ENCODE peak calls at places on chromosome 5, in five cellular contexts. One of them, this sample, is unnamed.
A peak's percentile ranks its signal among the peaks of the same experiment; 100 is the strongest.

GRCh38 chr5:59746261-59746765 is 147.2 kb downstream of the PDE4D start:
- DNase-seq in fibroblast of villous mesenchyme: peak; percentile 75
- DNase-seq in osteocyte: no peak
- DNase-seq in AG09309: peak; percentile 43
- DNase-seq in kidney epithelial cell: no peak
- DNase-seq in this sample: no peak

GRCh38 chr5:57825026-57825683 is 342.5 kb upstream of the ACTBL2 start:
- DNase-seq in fibroblast of villous mesenchyme: no peak
- DNase-seq in osteocyte: no peak
- DNase-seq in AG09309: peak; percentile 78
- DNase-seq in kidney epithelial cell: peak; percentile 98
- DNase-seq in this sample: peak; percentile 21

GRCh38 chr5:95080026-95080425 is 204.9 kb downstream of the MCTP1 start:
- DNase-seq in fibroblast of villous mesenchyme: peak; percentile 43
- DNase-seq in osteocyte: no peak
- DNase-seq in AG09309: no peak
- DNase-seq in kidney epithelial cell: no peak
- DNase-seq in this sample: no peak

GRCh38 chr5:171226864-171227263 is 82.2 kb upstream of the TLX3 start:
- DNase-seq in fibroblast of villous mesenchyme: no peak
- DNase-seq in osteocyte: no peak
- DNase-seq in AG09309: no peak
- DNase-seq in kidney epithelial cell: no peak
- DNase-seq in this sample: no peak

GRCh38 chr5:131947445-131947844 is 2.0 kb upstream of the MEIKIN start:
- DNase-seq in fibroblast of villous mesenchyme: no peak
- DNase-seq in osteocyte: no peak
- DNase-seq in AG09309: no peak
- DNase-seq in kidney epithelial cell: no peak
- DNase-seq in this sample: no peak

GRCh38 chr5:81202652-81203051 is 30.5 kb upstream of the CKMT2 start:
- DNase-seq in fibroblast of villous mesenchyme: no peak
- DNase-seq in osteocyte: no peak
- DNase-seq in AG09309: no peak
- DNase-seq in kidney epithelial cell: no peak
- DNase-seq in this sample: no peak

GRCh38 chr5:131147258-131147657 is 17.8 kb downstream of the HINT1 start:
- DNase-seq in fibroblast of villous mesenchyme: no peak
- DNase-seq in osteocyte: no peak
- DNase-seq in AG09309: no peak
- DNase-seq in kidney epithelial cell: no peak
- DNase-seq in this sample: no peak

GRCh38 chr5:149597618-149598017 is 16.3 kb downstream of the ARHGEF37 start:
- DNase-seq in fibroblast of villous mesenchyme: no peak
- DNase-seq in osteocyte: no peak
- DNase-seq in AG09309: no peak
- DNase-seq in kidney epithelial cell: no peak
- DNase-seq in this sample: no peak

DNA sequence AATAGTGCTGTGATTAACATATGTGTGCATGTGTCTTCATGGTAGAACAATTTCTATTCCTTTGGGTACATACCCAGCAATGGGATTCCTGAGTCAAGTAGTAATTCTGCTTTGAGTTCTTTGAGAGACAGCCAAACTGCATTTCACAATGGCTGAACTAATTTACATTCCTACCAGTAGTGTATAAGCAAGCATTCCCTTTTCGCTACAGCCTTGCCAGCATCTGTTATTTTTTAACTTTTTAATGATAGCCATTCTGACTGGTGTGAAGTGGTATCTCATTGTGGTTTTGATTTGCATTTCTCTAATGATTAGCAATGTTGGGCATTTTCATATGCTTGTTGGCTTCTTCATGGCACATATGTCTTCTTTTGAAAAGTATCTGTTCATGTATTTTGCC is 308.5 kb downstream of the ARRDC3 start:
- DNase-seq in fibroblast of villous mesenchyme: peak; percentile 74
- DNase-seq in osteocyte: no peak
- DNase-seq in AG09309: peak; percentile 82
- DNase-seq in kidney epithelial cell: peak; percentile 92
- DNase-seq in this sample: no peak
- TF ChIP-seq CTCF in fibroblast of villous mesenchyme: peak; percentile 26
- TF ChIP-seq CTCF in osteocyte: peak; percentile 17
- TF ChIP-seq CTCF in AG09309: peak; percentile 45
- TF ChIP-seq CTCF in kidney epithelial cell: no peak
- TF ChIP-seq CTCF in this sample: no peak

DNA sequence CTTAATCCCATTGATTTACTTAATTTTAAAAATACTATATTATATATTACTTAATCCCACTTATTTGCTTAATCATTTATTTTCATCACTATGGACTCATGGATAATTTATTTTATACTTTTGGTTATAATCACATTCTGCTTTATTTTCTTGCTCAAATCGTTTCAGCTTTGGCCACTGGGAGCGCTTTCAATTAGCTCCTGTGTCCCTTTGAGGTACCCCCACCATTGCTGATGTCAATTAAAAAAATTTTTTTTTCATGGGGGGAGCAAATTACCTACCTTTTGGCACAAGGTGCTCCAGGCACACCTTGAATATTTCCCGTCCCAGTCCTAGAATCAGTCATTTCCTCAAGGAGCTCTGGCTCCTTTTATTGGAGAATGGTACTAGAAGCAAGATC is 1.4 kb upstream of the TRIO start:
- DNase-seq in fibroblast of villous mesenchyme: no peak
- DNase-seq in osteocyte: no peak
- DNase-seq in AG09309: no peak
- DNase-seq in kidney epithelial cell: no peak
- DNase-seq in this sample: no peak
- TF ChIP-seq CTCF in fibroblast of villous mesenchyme: peak; percentile 9
- TF ChIP-seq CTCF in osteocyte: no peak
- TF ChIP-seq CTCF in AG09309: no peak
- TF ChIP-seq CTCF in kidney epithelial cell: no peak
- TF ChIP-seq CTCF in this sample: no peak

DNA sequence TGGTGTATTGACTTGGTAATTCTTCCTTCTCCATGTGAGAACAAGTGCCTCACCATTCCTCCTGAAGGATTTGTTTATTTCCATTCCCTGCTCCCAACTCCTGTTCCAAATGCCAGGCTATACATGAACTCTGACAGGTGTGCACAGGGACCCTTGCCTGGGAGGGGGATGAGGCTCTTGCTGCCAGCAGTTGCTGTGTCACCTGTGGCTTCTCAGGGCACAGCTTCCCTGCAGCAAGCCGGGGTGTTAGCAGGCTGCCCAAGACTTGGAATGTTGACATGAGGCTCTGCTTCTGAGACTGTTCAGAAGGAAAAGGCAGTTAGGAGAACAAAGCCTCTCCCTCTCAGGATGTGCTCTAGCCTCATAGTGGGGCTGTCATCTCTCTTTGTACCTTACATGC is 131.3 kb downstream of the DOCK2 start:
- DNase-seq in fibroblast of villous mesenchyme: no peak
- DNase-seq in osteocyte: no peak
- DNase-seq in AG09309: no peak
- DNase-seq in kidney epithelial cell: no peak
- DNase-seq in this sample: no peak
- TF ChIP-seq CTCF in fibroblast of villous mesenchyme: no peak
- TF ChIP-seq CTCF in osteocyte: no peak
- TF ChIP-seq CTCF in AG09309: no peak
- TF ChIP-seq CTCF in kidney epithelial cell: no peak
- TF ChIP-seq CTCF in this sample: no peak

GRCh38 chr5:140165921-140166270 is 9.1 kb upstream of the CYSTM1 start:
- DNase-seq in fibroblast of villous mesenchyme: no peak
- DNase-seq in osteocyte: no peak
- DNase-seq in AG09309: no peak
- DNase-seq in kidney epithelial cell: no peak
- DNase-seq in this sample: no peak

GRCh38 chr5:140168371-140168770 is 6.6 kb upstream of the CYSTM1 start:
- DNase-seq in fibroblast of villous mesenchyme: no peak
- DNase-seq in osteocyte: no peak
- DNase-seq in AG09309: no peak
- DNase-seq in kidney epithelial cell: no peak
- DNase-seq in this sample: no peak

GRCh38 chr5:140166911-140167310 is 8.1 kb upstream of the CYSTM1 start:
- DNase-seq in fibroblast of villous mesenchyme: no peak
- DNase-seq in osteocyte: no peak
- DNase-seq in AG09309: no peak
- DNase-seq in kidney epithelial cell: no peak
- DNase-seq in this sample: no peak

GRCh38 chr5:140172473-140172872 is 2.5 kb upstream of the CYSTM1 start:
- DNase-seq in fibroblast of villous mesenchyme: no peak
- DNase-seq in osteocyte: no peak
- DNase-seq in AG09309: no peak
- DNase-seq in kidney epithelial cell: no peak
- DNase-seq in this sample: no peak

DNA sequence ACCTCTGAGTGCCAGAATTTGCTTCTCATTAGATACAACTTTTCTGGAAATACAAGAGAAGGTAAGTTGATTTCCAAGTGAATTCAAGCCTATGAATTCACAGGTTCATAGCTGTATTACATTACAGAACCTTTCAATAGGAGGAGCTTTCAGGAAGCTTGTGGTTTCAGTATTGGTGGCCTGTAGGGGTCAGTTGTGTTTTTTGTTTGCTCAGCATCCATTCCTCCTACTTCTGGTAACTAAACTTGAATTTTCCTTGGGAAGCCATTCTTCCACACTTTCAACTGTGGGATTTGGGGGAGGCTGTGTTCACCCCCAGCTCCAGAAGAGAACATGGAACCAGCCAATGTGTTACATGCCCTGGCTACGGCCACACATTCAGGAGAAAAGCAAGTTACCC is 5.6 kb upstream of the CYSTM1 start:
- DNase-seq in fibroblast of villous mesenchyme: peak; percentile 18
- DNase-seq in osteocyte: no peak
- DNase-seq in AG09309: no peak
- DNase-seq in kidney epithelial cell: no peak
- DNase-seq in this sample: no peak
- TF ChIP-seq CTCF in fibroblast of villous mesenchyme: peak; percentile 15
- TF ChIP-seq CTCF in osteocyte: no peak
- TF ChIP-seq CTCF in AG09309: no peak
- TF ChIP-seq CTCF in kidney epithelial cell: peak; percentile 14
- TF ChIP-seq CTCF in this sample: no peak

GRCh38 chr5:77630246-77631165 is 8.0 kb downstream of the OTP start:
- DNase-seq in fibroblast of villous mesenchyme: no peak
- DNase-seq in osteocyte: no peak
- DNase-seq in AG09309: no peak
- DNase-seq in kidney epithelial cell: no peak
- DNase-seq in this sample: peak; percentile 67
- TF ChIP-seq CTCF in fibroblast of villous mesenchyme: no peak
- TF ChIP-seq CTCF in osteocyte: no peak
- TF ChIP-seq CTCF in AG09309: peak; percentile 14
- TF ChIP-seq CTCF in kidney epithelial cell: peak; percentile 15
- TF ChIP-seq CTCF in this sample: no peak